ENCODE peak calls at places on chromosome 10, in seven cellular contexts. One of them, this sample, is unnamed.

GRCh38 chr10:11109590-11109989 is 91.9 kb downstream of the CELF2 start:
- DNase-seq in HepG2: no peak
- DNase-seq in endothelial cell of umbilical vein: no peak
- DNase-seq in HCT116: no peak
- DNase-seq in GM12878: no peak
- DNase-seq in H1: no peak
- DNase-seq in K562: no peak
- DNase-seq in this sample: no peak

GRCh38 chr10:11891776-11892486 is 68.8 kb downstream of the PROSER2 start:
- DNase-seq in HepG2: no peak
- DNase-seq in endothelial cell of umbilical vein: no peak
- DNase-seq in HCT116: no peak
- DNase-seq in GM12878: no peak
- DNase-seq in H1: no peak
- DNase-seq in K562: no peak
- DNase-seq in this sample: no peak

GRCh38 chr10:86803156-86803555 is 46.7 kb downstream of the BMPR1A start:
- DNase-seq in HepG2: no peak
- DNase-seq in endothelial cell of umbilical vein: no peak
- DNase-seq in HCT116: no peak
- DNase-seq in GM12878: no peak
- DNase-seq in H1: no peak
- DNase-seq in K562: no peak
- DNase-seq in this sample: no peak

GRCh38 chr10:68879628-68880027 is 21.5 kb upstream of the DDX50 start:
- DNase-seq in HepG2: no peak
- DNase-seq in endothelial cell of umbilical vein: no peak
- DNase-seq in HCT116: no peak
- DNase-seq in GM12878: no peak
- DNase-seq in H1: no peak
- DNase-seq in K562: no peak
- DNase-seq in this sample: no peak

GRCh38 chr10:14259696-14260595 is 70.8 kb downstream of the FRMD4A start:
- DNase-seq in HepG2: peak
- DNase-seq in endothelial cell of umbilical vein: no peak
- DNase-seq in HCT116: no peak
- DNase-seq in GM12878: no peak
- DNase-seq in H1: no peak
- DNase-seq in K562: no peak
- DNase-seq in this sample: no peak

GRCh38 chr10:27742926-27743735 is 2.5 kb downstream of the MKX start:
- DNase-seq in HepG2: no peak
- DNase-seq in endothelial cell of umbilical vein: peak
- DNase-seq in HCT116: no peak
- DNase-seq in GM12878: no peak
- DNase-seq in H1: peak
- DNase-seq in K562: no peak
- DNase-seq in this sample: no peak

GRCh38 chr10:62037166-62037831 is 135.8 kb downstream of the ARID5B start:
- DNase-seq in HepG2: peak
- DNase-seq in endothelial cell of umbilical vein: no peak
- DNase-seq in HCT116: no peak
- DNase-seq in GM12878: no peak
- DNase-seq in H1: no peak
- DNase-seq in K562: no peak
- DNase-seq in this sample: no peak

GRCh38 chr10:118264838-118265470 is 77.2 kb downstream of the FAM204A start:
- DNase-seq in HepG2: no peak
- DNase-seq in endothelial cell of umbilical vein: no peak
- DNase-seq in HCT116: no peak
- DNase-seq in GM12878: no peak
- DNase-seq in H1: no peak
- DNase-seq in K562: no peak
- DNase-seq in this sample: no peak

GRCh38 chr10:115981056-115981455 is 291.9 kb downstream of the GFRA1 start:
- DNase-seq in HepG2: no peak
- DNase-seq in endothelial cell of umbilical vein: no peak
- DNase-seq in HCT116: no peak
- DNase-seq in GM12878: no peak
- DNase-seq in H1: no peak
- DNase-seq in K562: no peak
- DNase-seq in this sample: no peak

GRCh38 chr10:103177123-103177522 is 15.9 kb downstream of the NT5C2 start:
- DNase-seq in HepG2: no peak
- DNase-seq in endothelial cell of umbilical vein: no peak
- DNase-seq in HCT116: no peak
- DNase-seq in GM12878: no peak
- DNase-seq in H1: no peak
- DNase-seq in K562: no peak
- DNase-seq in this sample: no peak

GRCh38 chr10:31928531-31929259 is at the start of gene ARHGAP12:
- DNase-seq in HepG2: peak
- DNase-seq in endothelial cell of umbilical vein: peak
- DNase-seq in HCT116: no peak
- DNase-seq in GM12878: no peak
- DNase-seq in H1: peak
- DNase-seq in K562: peak
- DNase-seq in this sample: no peak

GRCh38 chr10:31399631-31400030 is 80.6 kb downstream of the ZEB1 start:
- DNase-seq in HepG2: no peak
- DNase-seq in endothelial cell of umbilical vein: no peak
- DNase-seq in HCT116: no peak
- DNase-seq in GM12878: no peak
- DNase-seq in H1: no peak
- DNase-seq in K562: no peak
- DNase-seq in this sample: no peak

GRCh38 chr10:65701168-65701776 is 1224.6 kb upstream of the LRRTM3 start:
- DNase-seq in HepG2: no peak
- DNase-seq in endothelial cell of umbilical vein: no peak
- DNase-seq in HCT116: no peak
- DNase-seq in GM12878: no peak
- DNase-seq in H1: no peak
- DNase-seq in K562: no peak
- DNase-seq in this sample: no peak

GRCh38 chr10:52883996-52884871 is 111.7 kb upstream of the MBL2 start:
- DNase-seq in HepG2: peak
- DNase-seq in endothelial cell of umbilical vein: peak
- DNase-seq in HCT116: peak
- DNase-seq in GM12878: peak
- DNase-seq in H1: peak
- DNase-seq in K562: peak
- DNase-seq in this sample: no peak

GRCh38 chr10:93224005-93224779 is 150.5 kb downstream of the CYP26A1 start:
- DNase-seq in HepG2: no peak
- DNase-seq in endothelial cell of umbilical vein: no peak
- DNase-seq in HCT116: no peak
- DNase-seq in GM12878: peak
- DNase-seq in H1: no peak
- DNase-seq in K562: no peak
- DNase-seq in this sample: no peak

GRCh38 chr10:102175415-102175814 is 23.2 kb downstream of the NOLC1 start:
- DNase-seq in HepG2: no peak
- DNase-seq in endothelial cell of umbilical vein: no peak
- DNase-seq in HCT116: no peak
- DNase-seq in GM12878: no peak
- DNase-seq in H1: no peak
- DNase-seq in K562: no peak
- DNase-seq in this sample: no peak

DNA sequence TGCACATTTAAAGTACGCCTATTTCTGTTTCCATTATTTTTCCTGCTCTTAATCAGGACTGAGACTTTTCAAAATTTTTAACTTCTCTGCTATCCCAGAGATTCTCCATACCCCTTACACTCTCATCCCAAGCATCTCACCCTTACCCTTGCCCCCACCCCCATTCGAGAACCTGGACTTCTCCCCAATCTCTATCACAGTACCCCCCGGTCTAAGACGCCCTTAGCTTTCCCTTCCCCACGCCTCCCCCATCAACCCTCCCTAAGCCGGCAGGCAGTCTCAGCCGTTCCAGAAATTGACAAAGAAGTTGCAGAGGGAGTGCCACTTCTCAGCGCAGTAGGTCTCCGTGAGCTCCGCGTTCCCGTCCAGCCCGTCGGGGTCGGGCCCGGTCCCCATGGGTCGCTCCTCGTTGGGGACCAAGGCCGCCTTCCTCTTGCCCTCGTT is 1.4 kb downstream of the FGFBP3 start:
- DNase-seq in HepG2: no peak
- DNase-seq in endothelial cell of umbilical vein: no peak
- DNase-seq in HCT116: no peak
- DNase-seq in GM12878: no peak
- DNase-seq in H1: no peak
- DNase-seq in K562: no peak
- DNase-seq in this sample: no peak
- TF ChIP-seq POLR2AphosphoS5 in HepG2: no peak
- TF ChIP-seq POLR2AphosphoS5 in endothelial cell of umbilical vein: no peak
- TF ChIP-seq POLR2AphosphoS5 in HCT116: no peak
- TF ChIP-seq POLR2AphosphoS5 in GM12878: no peak
- TF ChIP-seq POLR2AphosphoS5 in H1: no peak
- TF ChIP-seq POLR2AphosphoS5 in K562: no peak
- TF ChIP-seq POLR2AphosphoS5 in this sample: no peak

GRCh38 chr10:126565871-126566270 is 104.6 kb downstream of the C10orf90 start:
- DNase-seq in HepG2: no peak
- DNase-seq in endothelial cell of umbilical vein: no peak
- DNase-seq in HCT116: no peak
- DNase-seq in GM12878: no peak
- DNase-seq in H1: no peak
- DNase-seq in K562: no peak
- DNase-seq in this sample: no peak

GRCh38 chr10:126563361-126563760 is 107.1 kb downstream of the C10orf90 start:
- DNase-seq in HepG2: no peak
- DNase-seq in endothelial cell of umbilical vein: no peak
- DNase-seq in HCT116: no peak
- DNase-seq in GM12878: no peak
- DNase-seq in H1: no peak
- DNase-seq in K562: no peak
- DNase-seq in this sample: no peak

GRCh38 chr10:126562209-126562680 is 108.2 kb downstream of the C10orf90 start:
- DNase-seq in HepG2: no peak
- DNase-seq in endothelial cell of umbilical vein: no peak
- DNase-seq in HCT116: no peak
- DNase-seq in GM12878: no peak
- DNase-seq in H1: no peak
- DNase-seq in K562: no peak
- DNase-seq in this sample: no peak

GRCh38 chr10:126565456-126565855 is 105.0 kb downstream of the C10orf90 start:
- DNase-seq in HepG2: peak
- DNase-seq in endothelial cell of umbilical vein: no peak
- DNase-seq in HCT116: no peak
- DNase-seq in GM12878: no peak
- DNase-seq in H1: no peak
- DNase-seq in K562: peak
- DNase-seq in this sample: no peak

DNA sequence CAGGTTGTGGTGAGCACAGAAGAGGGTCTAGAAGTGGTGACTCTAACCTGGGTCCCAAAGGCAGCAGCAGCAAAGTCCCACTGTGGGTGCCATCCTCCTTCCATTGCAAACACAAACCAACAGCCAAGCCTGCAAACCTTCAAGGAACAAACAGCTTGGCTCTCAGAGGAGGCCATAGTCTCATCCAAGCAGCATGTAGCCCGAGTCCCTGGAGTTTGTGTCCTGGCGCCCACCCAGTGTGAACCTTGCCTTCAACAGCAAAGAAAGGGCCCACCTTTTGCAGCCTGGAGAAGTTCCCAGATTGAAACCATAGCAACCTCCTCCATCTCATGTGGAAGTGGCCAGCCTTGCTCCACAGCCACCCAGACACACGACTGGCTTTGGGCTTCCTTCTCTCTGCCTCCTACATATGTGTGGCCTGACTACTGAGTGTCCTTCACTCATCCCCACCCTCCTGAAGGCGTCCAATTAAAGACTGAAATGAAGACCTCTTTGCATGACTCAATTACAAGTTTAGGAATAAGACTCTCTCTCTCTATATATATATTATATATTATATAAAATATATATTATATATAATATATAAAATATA is 106.1 kb downstream of the C10orf90 start:
- DNase-seq in HepG2: no peak
- DNase-seq in endothelial cell of umbilical vein: no peak
- DNase-seq in HCT116: no peak
- DNase-seq in GM12878: no peak
- DNase-seq in H1: no peak
- DNase-seq in K562: no peak
- DNase-seq in this sample: no peak
- TF ChIP-seq EZH2 in HepG2: no peak
- TF ChIP-seq EZH2 in endothelial cell of umbilical vein: no peak
- TF ChIP-seq EZH2 in HCT116: no peak
- TF ChIP-seq EZH2 in GM12878: no peak
- TF ChIP-seq EZH2 in H1: no peak
- TF ChIP-seq EZH2 in K562: no peak
- TF ChIP-seq EZH2 in this sample: no peak

GRCh38 chr10:88047589-88047988 is 184.2 kb downstream of the PTEN start:
- DNase-seq in HepG2: no peak
- DNase-seq in endothelial cell of umbilical vein: no peak
- DNase-seq in HCT116: no peak
- DNase-seq in GM12878: no peak
- DNase-seq in H1: no peak
- DNase-seq in K562: no peak
- DNase-seq in this sample: no peak

GRCh38 chr10:88042162-88043100 is 179.0 kb downstream of the PTEN start:
- DNase-seq in HepG2: no peak
- DNase-seq in endothelial cell of umbilical vein: no peak
- DNase-seq in HCT116: no peak
- DNase-seq in GM12878: no peak
- DNase-seq in H1: no peak
- DNase-seq in K562: no peak
- DNase-seq in this sample: peak

GRCh38 chr10:88045116-88045515 is 181.7 kb downstream of the PTEN start:
- DNase-seq in HepG2: no peak
- DNase-seq in endothelial cell of umbilical vein: no peak
- DNase-seq in HCT116: no peak
- DNase-seq in GM12878: no peak
- DNase-seq in H1: no peak
- DNase-seq in K562: no peak
- DNase-seq in this sample: no peak

GRCh38 chr10:88048312-88048711 is 184.9 kb downstream of the PTEN start:
- DNase-seq in HepG2: no peak
- DNase-seq in endothelial cell of umbilical vein: no peak
- DNase-seq in HCT116: no peak
- DNase-seq in GM12878: no peak
- DNase-seq in H1: no peak
- DNase-seq in K562: no peak
- DNase-seq in this sample: no peak

GRCh38 chr10:88045544-88046415 is 182.4 kb downstream of the PTEN start:
- DNase-seq in HepG2: no peak
- DNase-seq in endothelial cell of umbilical vein: no peak
- DNase-seq in HCT116: no peak
- DNase-seq in GM12878: no peak
- DNase-seq in H1: no peak
- DNase-seq in K562: no peak
- DNase-seq in this sample: no peak
- H3K9ac ChIP-seq in HepG2: no peak
- H3K9ac ChIP-seq in endothelial cell of umbilical vein: no peak
- H3K9ac ChIP-seq in HCT116: no peak
- H3K9ac ChIP-seq in GM12878: no peak
- H3K9ac ChIP-seq in H1: no peak
- H3K9ac ChIP-seq in K562: no peak
- H3K9ac ChIP-seq in this sample: no peak

DNA sequence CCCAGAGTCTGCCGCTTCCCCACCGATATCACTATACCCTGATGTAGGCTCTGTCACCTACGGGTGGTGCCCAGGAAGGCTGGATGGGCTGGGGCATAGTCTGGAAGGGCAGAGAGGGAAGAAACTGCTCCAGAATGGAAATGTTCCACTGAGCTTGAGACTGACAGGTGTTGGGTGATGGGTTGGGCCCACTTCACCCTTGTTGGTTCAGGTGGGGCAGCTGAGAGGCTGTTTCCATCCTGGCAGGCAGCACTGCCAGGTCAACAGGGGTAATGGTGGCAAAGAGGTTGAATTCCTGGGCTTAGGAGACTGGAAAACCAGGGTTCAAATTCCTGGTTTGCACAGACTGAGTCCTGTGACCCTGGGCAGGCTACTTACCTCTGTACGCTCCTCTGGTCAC is 28.5 kb upstream of the FRAT2 start:
- DNase-seq in HepG2: no peak
- DNase-seq in endothelial cell of umbilical vein: no peak
- DNase-seq in HCT116: no peak
- DNase-seq in GM12878: no peak
- DNase-seq in H1: no peak
- DNase-seq in K562: no peak
- DNase-seq in this sample: no peak
- TF ChIP-seq POLR2AphosphoS5 in HepG2: no peak
- TF ChIP-seq POLR2AphosphoS5 in endothelial cell of umbilical vein: no peak
- TF ChIP-seq POLR2AphosphoS5 in HCT116: no peak
- TF ChIP-seq POLR2AphosphoS5 in GM12878: no peak
- TF ChIP-seq POLR2AphosphoS5 in H1: no peak
- TF ChIP-seq POLR2AphosphoS5 in K562: no peak
- TF ChIP-seq POLR2AphosphoS5 in this sample: no peak